ENCODE peak calls at places on chromosomes 13 and 19, in ten cellular contexts. K is MCF 10A, F is neural crest cell, I is uterus, E is A673, T is retinal pigment epithelial cell, L is B cell, U is fibroblast of pulmonary artery, X is GM13977, C is WTC11. V is an unnamed sample.

GRCh38 chr19:39927524-39928356 is 6.7 kb downstream of the FCGBP start:
- DNase-seq in K (no peak), F (no peak), I (no peak), E (no peak), T (no peak), L (no peak), U (no peak), X (no peak), C (no peak), V (no peak)

GRCh38 chr19:11737964-11738745 is 591 bp downstream of the ZNF823 start:
- DNase-seq in K (peak), F (no peak), I (peak), E (peak), T (no peak), L (peak), U (peak), X (peak), C (peak), V (peak)

GRCh38 chr13:100892981-100893380 is 218.4 kb upstream of the TMTC4 start:
- DNase-seq in K (no peak), F (no peak), I (no peak), E (no peak), T (no peak), L (no peak), U (no peak), X (no peak), C (no peak), V (no peak)

GRCh38 chr13:85434927-85435326 is 364.3 kb downstream of the SLITRK6 start:
- DNase-seq in K (no peak), F (no peak), I (no peak), E (no peak), T (no peak), L (no peak), U (no peak), X (no peak), C (no peak), V (no peak)

GRCh38 chr19:39509233-39509632 is 5.7 kb upstream of the SELENOV start:
- DNase-seq in K (no peak), F (no peak), I (no peak), E (no peak), T (no peak), L (no peak), U (no peak), X (no peak), C (no peak), V (no peak)

GRCh38 chr13:89150362-89150761 is 1479.2 kb downstream of the SLITRK5 start:
- DNase-seq in K (no peak), F (no peak), I (no peak), E (no peak), T (peak), L (no peak), U (peak), X (no peak), C (no peak), V (no peak)

GRCh38 chr19:55962186-55962585 is 14.6 kb downstream of the NLRP8 start:
- DNase-seq in K (no peak), F (no peak), I (no peak), E (no peak), T (no peak), L (no peak), U (no peak), X (no peak), C (no peak), V (no peak)

GRCh38 chr13:55000844-55001243 is 1972.2 kb downstream of the OLFM4 start:
- DNase-seq in K (no peak), F (no peak), I (no peak), E (no peak), T (no peak), L (no peak), U (no peak), X (no peak), C (peak), V (no peak)

GRCh38 chr13:21738636-21739035 is 67.8 kb downstream of the FGF9 start:
- DNase-seq in K (no peak), F (no peak), I (no peak), E (no peak), T (no peak), L (no peak), U (no peak), X (no peak), C (no peak), V (no peak)

GRCh38 chr13:99505814-99506269 is 4.6 kb downstream of the TM9SF2 start:
- DNase-seq in K (peak), F (no peak), I (no peak), E (peak), T (no peak), L (no peak), U (peak), X (no peak), C (no peak), V (no peak)

GRCh38 chr13:96771501-96772367 is 222.5 kb downstream of the OXGR1 start:
- DNase-seq in K (no peak), F (no peak), I (no peak), E (no peak), T (no peak), L (no peak), U (no peak), X (no peak), C (no peak), V (peak)

GRCh38 chr19:41426952-41427646 is at the start of gene B3GNT8:
- DNase-seq in K (peak), F (peak), I (peak), E (peak), T (no peak), L (peak), U (peak), X (peak), C (peak), V (peak)

GRCh38 chr19:16141043-16141442 is 2.4 kb upstream of the HSH2D start:
- DNase-seq in K (no peak), F (no peak), I (no peak), E (no peak), T (no peak), L (peak), U (no peak), X (peak), C (no peak), V (peak)

GRCh38 chr19:2266183-2266993 is 10.2 kb upstream of the JSRP1 start:
- DNase-seq in K (peak), F (no peak), I (peak), E (no peak), T (peak), L (peak), U (peak), X (no peak), C (peak), V (peak)

GRCh38 chr13:106376411-106377112 is 158.9 kb downstream of the EFNB2 start:
- DNase-seq in K (peak), F (no peak), I (peak), E (peak), T (peak), L (no peak), U (peak), X (no peak), C (no peak), V (no peak)

GRCh38 chr13:66546534-66547379 is 683.4 kb downstream of the PCDH9 start:
- DNase-seq in K (no peak), F (no peak), I (no peak), E (no peak), T (no peak), L (no peak), U (peak), X (no peak), C (no peak), V (no peak)

GRCh38 chr13:99426426-99426825 is 74.8 kb upstream of the TM9SF2 start:
- DNase-seq in K (no peak), F (no peak), I (no peak), E (no peak), T (no peak), L (no peak), U (no peak), X (no peak), C (no peak), V (no peak)

GRCh38 chr13:98254541-98254940 is 77.5 kb upstream of the RNF113B start:
- DNase-seq in K (no peak), F (no peak), I (no peak), E (peak), T (no peak), L (no peak), U (no peak), X (no peak), C (no peak), V (no peak)

GRCh38 chr19:21482863-21483276 is 22.5 kb upstream of the ZNF429 start:
- DNase-seq in K (peak), F (no peak), I (peak), E (peak), T (peak), L (peak), U (peak), X (no peak), C (peak), V (peak)

GRCh38 chr19:34306213-34306661 is 51.9 kb downstream of the GARRE1 start:
- DNase-seq in K (no peak), F (no peak), I (no peak), E (no peak), T (no peak), L (no peak), U (no peak), X (no peak), C (no peak), V (no peak)

GRCh38 chr13:19085876-19086275 is 95.7 kb downstream of the TUBA3C start:
- DNase-seq in K (no peak), F (no peak), I (no peak), E (no peak), T (no peak), L (no peak), U (no peak), X (no peak), C (no peak), V (no peak)

GRCh38 chr13:107799001-107799400 is 416.3 kb downstream of the LIG4 start:
- DNase-seq in K (no peak), F (no peak), I (no peak), E (peak), T (peak), L (no peak), U (peak), X (no peak), C (no peak), V (no peak)

GRCh38 chr13:40676007-40676406 is 9.6 kb upstream of the FOXO1 start:
- DNase-seq in K (no peak), F (no peak), I (no peak), E (no peak), T (no peak), L (no peak), U (no peak), X (no peak), C (no peak), V (no peak)

GRCh38 chr19:43519436-43520088 is 7.4 kb downstream of the ETHE1 start:
- DNase-seq in K (peak), F (peak), I (peak), E (peak), T (no peak), L (peak), U (peak), X (peak), C (peak), V (peak)

GRCh38 chr13:92900455-92900854 is 326.2 kb upstream of the GPC6 start:
- DNase-seq in K (no peak), F (no peak), I (no peak), E (no peak), T (no peak), L (no peak), U (no peak), X (no peak), C (no peak), V (no peak)

GRCh38 chr13:99197257-99197651 is 3.4 kb upstream of the UBAC2 start:
- DNase-seq in K (no peak), F (no peak), I (no peak), E (no peak), T (no peak), L (no peak), U (no peak), X (no peak), C (no peak), V (no peak)

GRCh38 chr19:14450168-14450874 is 17.2 kb downstream of the PKN1 start:
- DNase-seq in K (peak), F (no peak), I (peak), E (peak), T (no peak), L (peak), U (peak), X (peak), C (peak), V (peak)

GRCh38 chr13:20902438-20903163 is at the start of gene XPO4:
- DNase-seq in K (peak), F (peak), I (peak), E (peak), T (no peak), L (peak), U (peak), X (peak), C (peak), V (peak)

GRCh38 chr19:38711726-38712153 is 32.5 kb downstream of the CAPN12 start:
- DNase-seq in K (no peak), F (no peak), I (peak), E (no peak), T (no peak), L (no peak), U (peak), X (no peak), C (no peak), V (no peak)

GRCh38 chr19:13865578-13866462 is 11.1 kb upstream of the NANOS3 start:
- DNase-seq in K (no peak), F (no peak), I (no peak), E (no peak), T (no peak), L (peak), U (no peak), X (peak), C (no peak), V (peak)

GRCh38 chr13:107373551-107373950 is 805.6 kb upstream of the ARGLU1 start:
- DNase-seq in K (peak), F (no peak), I (no peak), E (peak), T (peak), L (no peak), U (peak), X (no peak), C (no peak), V (no peak)

GRCh38 chr13:20565120-20565736 is 1.7 kb upstream of the IFT88 start:
- DNase-seq in K (no peak), F (no peak), I (no peak), E (peak), T (no peak), L (no peak), U (no peak), X (no peak), C (no peak), V (no peak)

GRCh38 chr19:9865732-9866627 is 30.9 kb downstream of the PIN1 start:
- DNase-seq in K (no peak), F (no peak), I (no peak), E (peak), T (no peak), L (no peak), U (no peak), X (no peak), C (no peak), V (no peak)

GRCh38 chr19:41376998-41377365 is 649 bp downstream of the TMEM91 start:
- DNase-seq in K (no peak), F (no peak), I (no peak), E (no peak), T (no peak), L (no peak), U (no peak), X (no peak), C (no peak), V (no peak)

GRCh38 chr19:46416077-46416709 is 2.8 kb upstream of the CCDC8 start:
- DNase-seq in K (peak), F (peak), I (peak), E (peak), T (peak), L (no peak), U (peak), X (peak), C (peak), V (peak)

GRCh38 chr19:56995298-56995697 is 124.5 kb upstream of the USP29 start:
- DNase-seq in K (no peak), F (no peak), I (no peak), E (no peak), T (no peak), L (no peak), U (no peak), X (no peak), C (no peak), V (no peak)

DNA sequence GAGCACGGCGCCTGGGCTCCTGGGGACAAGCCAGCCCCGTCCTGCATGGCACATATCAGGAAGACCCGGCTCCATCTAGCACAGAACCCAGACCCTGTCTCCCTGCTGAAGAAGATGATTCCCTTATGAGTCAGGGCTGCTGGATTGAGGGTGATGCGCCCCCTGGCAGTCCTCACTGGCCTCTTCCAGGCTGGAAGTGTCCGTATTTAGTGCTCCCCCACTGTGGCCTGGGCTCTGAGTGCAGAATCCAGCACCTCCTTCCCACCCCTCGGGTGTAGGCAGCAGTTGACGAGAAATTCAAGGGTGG is 14.9 kb downstream of the COMP start:
- DNase-seq in K (peak), F (no peak), I (no peak), E (no peak), T (no peak), L (no peak), U (peak), X (no peak), C (no peak), V (no peak)
- TF ChIP-seq CTCF in K (peak), F (no peak), I (no peak), E (no peak), T (peak), L (no peak), U (peak), X (no peak), C (no peak), V (no peak)

GRCh38 chr13:49792550-49793324 is at the start of gene KPNA3:
- DNase-seq in K (peak), F (peak), I (peak), E (peak), T (peak), L (peak), U (peak), X (peak), C (peak), V (peak)
- TF ChIP-seq CTCF in K (no peak), F (no peak), I (peak), E (no peak), T (no peak), L (no peak), U (no peak), X (peak), C (no peak), V (peak)

GRCh38 chr13:113209336-113209879 is at the start of gene CUL4A:
- DNase-seq in K (peak), F (peak), I (peak), E (peak), T (no peak), L (peak), U (peak), X (peak), C (peak), V (peak)

GRCh38 chr13:113209880-113210421 is 538 bp downstream of the CUL4A start:
- DNase-seq in K (peak), F (peak), I (peak), E (peak), T (peak), L (peak), U (peak), X (peak), C (peak), V (peak)

GRCh38 chr13:113210834-113211233 is 1.4 kb downstream of the CUL4A start:
- DNase-seq in K (no peak), F (no peak), I (no peak), E (no peak), T (no peak), L (no peak), U (no peak), X (no peak), C (no peak), V (no peak)

GRCh38 chr13:113207890-113208423 is 512 bp downstream of the PCID2 start:
- DNase-seq in K (peak), F (no peak), I (no peak), E (peak), T (no peak), L (no peak), U (peak), X (no peak), C (peak), V (peak)

GRCh38 chr13:113208424-113209335 is at the start of gene PCID2:
- DNase-seq in K (peak), F (peak), I (peak), E (peak), T (peak), L (peak), U (peak), X (peak), C (peak), V (peak)
- TF ChIP-seq CTCF in K (no peak), F (no peak), I (no peak), E (no peak), T (no peak), L (no peak), U (no peak), X (no peak), C (no peak), V (no peak)

DNA sequence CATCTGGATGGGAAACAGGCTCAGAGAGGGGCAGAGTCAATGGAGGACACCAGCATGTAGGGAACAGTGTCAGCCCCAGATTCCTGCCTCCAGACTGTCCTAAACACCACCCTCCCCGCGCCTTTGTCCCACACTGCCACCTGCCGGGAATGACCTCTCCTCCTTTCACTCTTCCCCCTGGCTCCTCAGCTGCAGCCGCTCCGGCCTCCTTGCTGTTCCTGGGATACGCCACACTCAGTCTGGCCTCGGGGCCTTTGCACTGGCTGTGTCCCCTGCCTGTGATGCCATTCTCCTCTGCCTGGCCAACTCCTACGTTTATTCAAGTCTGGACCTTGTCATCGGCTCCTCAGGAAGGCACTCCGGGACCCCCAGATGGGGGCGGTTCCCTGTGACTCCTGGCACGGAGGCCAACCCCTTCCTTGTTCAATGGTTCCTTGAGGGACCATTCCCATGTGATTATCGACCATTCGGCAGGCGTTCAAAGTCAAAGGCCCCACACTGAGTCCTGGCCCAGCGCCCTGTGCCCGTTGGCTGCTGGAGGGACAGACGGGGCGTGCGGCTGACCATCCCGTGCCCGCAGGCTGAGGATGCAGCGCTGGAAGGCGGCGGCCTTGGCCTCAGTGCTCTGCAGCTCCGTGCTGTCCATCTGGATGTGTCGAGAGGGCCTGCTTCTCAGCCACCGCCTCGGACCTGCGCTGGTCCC is 15.8 kb downstream of the FUT6 start:
- DNase-seq in K (peak), F (peak), I (no peak), E (no peak), T (no peak), L (no peak), U (no peak), X (no peak), C (peak), V (no peak)
- TF ChIP-seq CTCF in K (peak), F (peak), I (no peak), E (no peak), T (peak), L (no peak), U (peak), X (no peak), C (no peak), V (no peak)

GRCh38 chr13:47415048-47415447 is 518.2 kb upstream of the HTR2A start:
- DNase-seq in K (peak), F (no peak), I (no peak), E (no peak), T (no peak), L (no peak), U (peak), X (no peak), C (no peak), V (no peak)

GRCh38 chr13:47417485-47417884 is 520.6 kb upstream of the HTR2A start:
- DNase-seq in K (no peak), F (no peak), I (no peak), E (no peak), T (no peak), L (no peak), U (no peak), X (no peak), C (no peak), V (no peak)

GRCh38 chr13:47418206-47418920 is 521.5 kb upstream of the HTR2A start:
- DNase-seq in K (no peak), F (no peak), I (no peak), E (no peak), T (no peak), L (no peak), U (no peak), X (no peak), C (no peak), V (no peak)

GRCh38 chr13:47420568-47420967 is 523.7 kb upstream of the HTR2A start:
- DNase-seq in K (no peak), F (peak), I (no peak), E (no peak), T (no peak), L (no peak), U (no peak), X (no peak), C (no peak), V (no peak)

DNA sequence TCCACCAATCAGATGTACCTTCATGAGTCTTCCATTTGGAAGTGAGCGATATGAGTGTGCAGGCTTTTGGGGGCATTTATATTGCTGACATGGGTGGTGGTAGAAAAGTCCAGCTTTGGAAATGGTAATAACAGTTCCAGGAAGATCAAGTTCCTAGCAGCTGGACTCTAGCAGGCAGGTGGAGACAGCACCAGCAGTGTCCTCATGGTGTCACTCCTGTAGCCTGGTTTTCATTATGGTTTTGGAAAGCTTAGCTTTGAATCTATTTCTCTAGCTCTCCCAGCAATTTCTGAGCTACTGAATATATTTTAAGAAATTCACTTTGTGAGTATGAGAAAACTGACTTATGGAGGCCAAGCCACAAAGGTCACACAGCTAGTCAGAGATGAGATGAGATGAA is 523.2 kb upstream of the HTR2A start:
- DNase-seq in K (peak), F (no peak), I (no peak), E (no peak), T (no peak), L (no peak), U (no peak), X (no peak), C (no peak), V (no peak)
- TF ChIP-seq CTCF in K (no peak), F (no peak), I (no peak), E (no peak), T (no peak), L (no peak), U (no peak), X (no peak), C (no peak), V (no peak)

V was measured in GM20000.